ENCODE peak calls at places on chromosome 21, in nine cellular contexts. Z is prostate gland; D is endothelial cell; G is pancreas; M is fibroblast of lung; R is AG09309; A is CD8-positive, alpha-beta T cell; T is upper lobe of right lung; O is AG04449. B is an unnamed sample.
A peak's percentile ranks its signal among the peaks of the same experiment; 100 is the strongest.

GRCh38 chr21:33815153-33815707 is 100.4 kb downstream of the ATP5PO start:
- DNase-seq in Z (no peak), D (no peak), G (no peak), M (no peak), R (no peak), A (no peak), T (no peak), O (no peak), B (no peak)

GRCh38 chr21:38380391-38381137 is 117.7 kb downstream of the ERG start:
- DNase-seq in Z (no peak), D (no peak), G (no peak), M (peak; percentile 22), R (no peak), A (no peak), T (no peak), O (no peak), B (no peak)

GRCh38 chr21:31731802-31732537 is at the start of gene SCAF4:
- DNase-seq in Z (peak; percentile 88), D (peak; percentile 90), G (peak; percentile 89), M (peak; percentile 87), R (no peak), A (peak; percentile 77), T (peak; percentile 96), O (no peak), B (peak; percentile 73)

GRCh38 chr21:42093991-42094417 is 22.9 kb downstream of the UMODL1 start:
- DNase-seq in Z (peak; percentile 32), D (no peak), G (no peak), M (peak; percentile 83), R (peak; percentile 89), A (no peak), T (no peak), O (peak; percentile 61), B (peak; percentile 90)

GRCh38 chr21:35179990-35180557 is 131.0 kb upstream of the RUNX1 start:
- DNase-seq in Z (no peak), D (no peak), G (no peak), M (peak; percentile 78), R (no peak), A (no peak), T (no peak), O (no peak), B (no peak)

GRCh38 chr21:43572443-43572842 is 86.8 kb downstream of the HSF2BP start:
- DNase-seq in Z (no peak), D (no peak), G (no peak), M (no peak), R (no peak), A (no peak), T (no peak), O (no peak), B (no peak)

GRCh38 chr21:25569711-25570110 is 37.6 kb downstream of the MRPL39 start:
- DNase-seq in Z (no peak), D (no peak), G (no peak), M (no peak), R (no peak), A (no peak), T (no peak), O (no peak), B (no peak)

GRCh38 chr21:20215959-20216358 is 782.2 kb upstream of the NCAM2 start:
- DNase-seq in Z (no peak), D (no peak), G (no peak), M (no peak), R (no peak), A (no peak), T (no peak), O (no peak), B (no peak)

GRCh38 chr21:42575111-42575510 is 61.5 kb downstream of the SLC37A1 start:
- DNase-seq in Z (no peak), D (no peak), G (peak; percentile 6), M (no peak), R (no peak), A (no peak), T (peak; percentile 44), O (no peak), B (no peak)

GRCh38 chr21:38120984-38121855 is 135.6 kb upstream of the KCNJ15 start:
- DNase-seq in Z (no peak), D (no peak), G (no peak), M (no peak), R (no peak), A (no peak), T (no peak), O (no peak), B (no peak)

GRCh38 chr21:44261675-44262295 is at the start of gene DNMT3L:
- DNase-seq in Z (no peak), D (no peak), G (no peak), M (no peak), R (no peak), A (no peak), T (no peak), O (no peak), B (no peak)

GRCh38 chr21:42161957-42162681 is 56.8 kb upstream of the ABCG1 start:
- DNase-seq in Z (no peak), D (peak; percentile 36), G (no peak), M (no peak), R (no peak), A (peak; percentile 37), T (peak; percentile 54), O (no peak), B (no peak)

GRCh38 chr21:44419679-44420078 is 35.6 kb upstream of the LRRC3 start:
- DNase-seq in Z (no peak), D (no peak), G (peak; percentile 2), M (no peak), R (no peak), A (no peak), T (no peak), O (no peak), B (no peak)

GRCh38 chr21:43948740-43949498 is 63.2 kb upstream of the TRAPPC10 start:
- DNase-seq in Z (no peak), D (no peak), G (no peak), M (no peak), R (no peak), A (no peak), T (no peak), O (no peak), B (no peak)

GRCh38 chr21:17231771-17232170 is 281.1 kb upstream of the CXADR start:
- DNase-seq in Z (no peak), D (no peak), G (no peak), M (no peak), R (no peak), A (no peak), T (no peak), O (no peak), B (no peak)

GRCh38 chr21:14259669-14260458 is 43.9 kb downstream of the RBM11 start:
- DNase-seq in Z (no peak), D (no peak), G (no peak), M (peak; percentile 58), R (peak; percentile 10), A (no peak), T (no peak), O (peak; percentile 5), B (peak; percentile 8)

GRCh38 chr21:14260459-14260764 is 44.5 kb downstream of the RBM11 start:
- DNase-seq in Z (no peak), D (no peak), G (no peak), M (no peak), R (no peak), A (no peak), T (no peak), O (no peak), B (no peak)

GRCh38 chr21:14263879-14264278 is 47.9 kb downstream of the RBM11 start:
- DNase-seq in Z (no peak), D (no peak), G (no peak), M (no peak), R (no peak), A (no peak), T (no peak), O (no peak), B (no peak)

GRCh38 chr21:14267071-14267470 is 51.1 kb downstream of the RBM11 start:
- DNase-seq in Z (no peak), D (no peak), G (no peak), M (no peak), R (no peak), A (no peak), T (no peak), O (no peak), B (no peak)

GRCh38 chr21:14262039-14262438 is 46.1 kb downstream of the RBM11 start:
- DNase-seq in Z (no peak), D (no peak), G (no peak), M (no peak), R (no peak), A (no peak), T (no peak), O (no peak), B (no peak)
- TF ChIP-seq CTCF in Z (no peak), D (no peak), G (no peak), M (no peak), R (no peak), A (no peak), T (no peak), O (no peak), B (no peak)

GRCh38 chr21:45580181-45580575 is 37.9 kb upstream of the SLC19A1 start:
- DNase-seq in Z (no peak), D (no peak), G (no peak), M (no peak), R (no peak), A (no peak), T (peak; percentile 53), O (no peak), B (no peak)
- TF ChIP-seq CTCF in Z (no peak), D (no peak), G (no peak), M (no peak), R (no peak), A (no peak), T (no peak), O (no peak), B (no peak)

DNA sequence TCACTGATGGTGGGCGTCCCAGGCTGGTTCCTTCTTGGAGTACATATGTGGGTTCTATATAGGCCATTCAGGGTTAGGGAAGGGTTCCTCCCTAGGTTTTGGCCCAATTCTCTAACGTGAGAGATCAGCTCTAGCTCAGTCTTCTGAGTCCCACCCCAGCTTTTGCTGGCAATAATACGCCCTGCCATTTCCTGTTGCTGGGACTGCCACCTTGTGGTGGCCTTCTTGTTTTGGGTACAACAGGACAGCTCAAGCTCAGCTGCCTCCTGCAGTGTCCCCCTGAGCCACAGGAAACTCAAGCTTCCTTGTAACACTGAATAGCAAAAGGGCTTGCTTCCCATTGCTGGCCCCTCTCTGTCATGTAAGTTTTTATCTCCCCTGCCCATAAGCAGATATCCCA is 77.8 kb downstream of the BACH1 start:
- DNase-seq in Z (no peak), D (peak; percentile 17), G (no peak), M (peak; percentile 29), R (no peak), A (peak; percentile 52), T (peak; percentile 69), O (no peak), B (no peak)
- TF ChIP-seq CTCF in Z (peak; percentile 21), D (peak; percentile 38), G (no peak), M (peak; percentile 37), R (peak; percentile 29), A (peak; percentile 45), T (peak; percentile 44), O (peak; percentile 8), B (peak; percentile 17)

DNA sequence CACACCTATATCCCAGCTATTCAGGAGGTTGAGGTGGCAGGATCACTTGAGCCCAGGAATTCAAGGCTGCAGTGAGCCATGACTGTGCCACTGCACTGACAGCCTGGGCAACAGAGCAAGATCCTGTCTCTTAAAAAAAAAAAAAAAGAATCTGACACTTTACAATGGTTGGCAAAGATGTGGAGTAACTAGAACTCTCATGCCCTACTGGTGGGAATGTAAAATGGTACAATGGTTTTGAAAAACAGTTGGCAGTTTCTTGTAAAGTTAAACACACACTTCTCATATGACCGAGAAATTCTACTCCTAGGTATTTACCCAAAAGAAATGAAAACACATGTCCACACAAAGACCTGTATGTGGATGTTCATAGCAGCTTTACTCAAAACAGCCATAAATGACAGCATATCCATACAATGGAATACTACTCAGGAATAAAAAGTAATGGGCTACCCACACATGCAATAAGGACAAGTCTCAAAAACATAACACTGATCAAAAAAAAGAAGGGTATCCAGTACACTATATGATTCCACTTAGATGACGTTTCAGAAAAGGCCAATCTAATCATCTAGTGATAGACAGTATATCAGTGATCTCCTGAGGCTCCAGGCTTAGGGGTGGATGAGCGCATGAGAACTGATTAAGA is 58.1 kb downstream of the HLCS start:
- DNase-seq in Z (no peak), D (no peak), G (no peak), M (peak; percentile 28), R (no peak), A (no peak), T (no peak), O (no peak), B (no peak)
- TF ChIP-seq CTCF in Z (no peak), D (peak; percentile 36), G (no peak), M (peak; percentile 28), R (no peak), A (no peak), T (no peak), O (no peak), B (peak; percentile 6)

B was measured in AG09319.